ENCODE peak calls at places on chromosomes 12 and 14, in seven cellular contexts. H is GM20000, B is neural crest cell, E is fibroblast of the conjunctiva, L is cardiac fibroblast, T is heart left ventricle, N is gastrocnemius medialis. S is an unnamed sample.

GRCh38 chr12:3314306-3314663 is 176.7 kb upstream of the PRMT8 start:
- DNase-seq in E (no peak), B (no peak), L (no peak), H (no peak), N (no peak), T (no peak), S (no peak)

GRCh38 chr12:122721057-122721545 is 4.5 kb upstream of the HCAR3 start:
- DNase-seq in L (peak), E (no peak), H (peak), T (no peak), N (no peak), B (no peak), S (no peak)

GRCh38 chr12:95459310-95459709 is 14.6 kb upstream of the METAP2 start:
- DNase-seq in N (no peak), L (no peak), B (no peak), E (no peak), H (no peak), T (no peak), S (no peak)

GRCh38 chr14:105485720-105486332 is 860 bp upstream of the CRIP1 start:
- DNase-seq in B (peak), L (no peak), T (peak), H (peak), N (no peak), E (no peak), S (no peak)

GRCh38 chr12:131087991-131088700 is 134.4 kb downstream of the ADGRD1 start:
- DNase-seq in E (no peak), B (no peak), N (no peak), L (no peak), H (no peak), T (peak), S (peak)

GRCh38 chr12:16691624-16692023 is 85.7 kb upstream of the LMO3 start:
- DNase-seq in B (no peak), N (no peak), L (no peak), H (no peak), E (no peak), T (no peak), S (no peak)

GRCh38 chr12:108418162-108418561 is 79.1 kb upstream of the CMKLR1 start:
- DNase-seq in T (no peak), E (no peak), H (no peak), L (no peak), B (no peak), N (no peak), S (no peak)

GRCh38 chr14:75433631-75434556 is 6.1 kb downstream of the JDP2 start:
- DNase-seq in B (no peak), H (no peak), T (no peak), L (no peak), E (no peak), N (no peak), S (no peak)

GRCh38 chr12:19388131-19388549 is 51.2 kb upstream of the AEBP2 start:
- DNase-seq in L (peak), T (no peak), H (no peak), N (no peak), B (no peak), E (no peak), S (no peak)

GRCh38 chr12:66086001-66086400 is 44.5 kb downstream of the LLPH start:
- DNase-seq in H (no peak), N (no peak), L (no peak), B (no peak), E (no peak), T (no peak), S (no peak)

GRCh38 chr14:50396636-50397460 is at the start of gene CDKL1:
- DNase-seq in N (peak), T (peak), B (peak), L (peak), H (peak), E (peak), S (peak)

GRCh38 chr12:110353211-110353965 is 50.1 kb downstream of the ANAPC7 start:
- DNase-seq in E (no peak), B (no peak), L (no peak), H (no peak), N (no peak), T (no peak), S (no peak)

GRCh38 chr14:67620217-67620789 is 583 bp downstream of the ARG2 start:
- DNase-seq in N (peak), E (no peak), T (no peak), L (no peak), H (no peak), B (peak), S (no peak)

GRCh38 chr12:122473543-122474323 is 27.0 kb downstream of the ZCCHC8 start:
- DNase-seq in L (peak), B (no peak), H (peak), T (peak), N (no peak), E (no peak), S (no peak)

GRCh38 chr14:56212541-56212940 is 94.3 kb downstream of the PELI2 start:
- DNase-seq in E (no peak), H (no peak), N (no peak), L (no peak), T (no peak), B (no peak), S (no peak)

GRCh38 chr12:59182191-59182590 is 261.9 kb upstream of the LRIG3 start:
- DNase-seq in T (no peak), N (no peak), B (no peak), L (peak), H (peak), E (no peak), S (no peak)

GRCh38 chr12:52023182-52023975 is 16.6 kb downstream of the TAMALIN start:
- DNase-seq in N (peak), E (no peak), B (peak), L (peak), T (peak), H (peak), S (peak)

GRCh38 chr12:58841058-58841798 is 79.1 kb downstream of the LRIG3 start:
- DNase-seq in B (no peak), L (no peak), E (no peak), N (no peak), H (no peak), T (no peak), S (no peak)

GRCh38 chr14:78721756-78722455 is 551.7 kb downstream of the NRXN3 start:
- DNase-seq in B (no peak), L (no peak), N (no peak), E (no peak), H (no peak), T (no peak), S (no peak)

GRCh38 chr14:76472199-76472723 is 96.3 kb downstream of the ESRRB start:
- DNase-seq in E (no peak), T (no peak), N (no peak), B (no peak), L (no peak), H (no peak), S (no peak)

GRCh38 chr12:52826611-52827498 is 7.3 kb downstream of the KRT79 start:
- DNase-seq in B (no peak), E (no peak), N (no peak), L (no peak), H (no peak), T (no peak), S (no peak)

GRCh38 chr12:118983147-118983824 is 1.9 kb downstream of the SRRM4 start:
- DNase-seq in L (no peak), T (no peak), H (no peak), N (no peak), E (no peak), B (no peak), S (no peak)

GRCh38 chr14:105925615-105926414 is 399.4 kb downstream of the TMEM121 start:
- DNase-seq in B (no peak), E (no peak), L (no peak), H (no peak), T (no peak), N (no peak), S (peak)

GRCh38 chr12:129704232-129704830 is 199.5 kb downstream of the TMEM132D start:
- DNase-seq in E (no peak), H (no peak), L (no peak), N (no peak), B (no peak), T (no peak), S (no peak)

GRCh38 chr12:55728185-55728931 is 451 bp downstream of the CD63 start:
- DNase-seq in B (no peak), L (peak), H (no peak), E (no peak), T (peak), N (peak), S (peak)

GRCh38 chr12:22533155-22533554 is 11.2 kb downstream of the C2CD5 start:
- DNase-seq in N (no peak), H (no peak), T (no peak), L (no peak), E (no peak), B (no peak), S (no peak)

GRCh38 chr12:108657130-108657745 is 23.5 kb upstream of the SELPLG start:
- DNase-seq in H (no peak), N (no peak), B (no peak), E (no peak), T (no peak), L (no peak), S (no peak)

GRCh38 chr14:64910847-64911495 is 3.3 kb upstream of the CHURC1 start:
- DNase-seq in L (peak), E (peak), N (no peak), H (no peak), B (no peak), T (no peak), S (no peak)

GRCh38 chr14:83416476-83416875 is 1882.8 kb upstream of the SEL1L start:
- DNase-seq in N (no peak), B (no peak), T (no peak), L (peak), H (no peak), E (no peak), S (no peak)

GRCh38 chr12:98373982-98374381 is 141.4 kb upstream of the TMPO start:
- DNase-seq in T (no peak), H (no peak), N (no peak), B (no peak), E (no peak), L (peak), S (no peak)

S was measured in right lobe of liver.